ENCODE peak calls at places on chromosomes 1 and 21, in eight cellular contexts. One of them, this sample, is unnamed.

GRCh38 chr1:56064705-56065104 is 514.7 kb downstream of the PLPP3 start:
- ATAC-seq in left cardiac atrium: no peak
- ATAC-seq in aorta: no peak
- ATAC-seq in heart left ventricle: peak
- ATAC-seq in psoas muscle: peak
- ATAC-seq in right cardiac atrium: peak
- ATAC-seq in activated CD8-positive, alpha-beta memory T cell treated with anti-CD3 and anti-CD28 coated beads, Interleukin-2, amount 10 ng/mL, durations not matched to agents 7 days and 5 days: no peak
- ATAC-seq in left lung: no peak
- ATAC-seq in this sample: no peak

GRCh38 chr21:16978309-16978895 is 534.4 kb upstream of the CXADR start:
- ATAC-seq in aorta: peak
- ATAC-seq in heart left ventricle: no peak
- ATAC-seq in psoas muscle: no peak
- ATAC-seq in activated CD8-positive, alpha-beta memory T cell treated with anti-CD3 and anti-CD28 coated beads, Interleukin-2, amount 10 ng/mL, durations not matched to agents 7 days and 5 days: no peak
- ATAC-seq in right cardiac atrium: peak
- ATAC-seq in left lung: no peak
- ATAC-seq in left cardiac atrium: no peak
- ATAC-seq in this sample: no peak

GRCh38 chr21:14686466-14687276 is 140.6 kb upstream of the SAMSN1 start:
- ATAC-seq in left lung: no peak
- ATAC-seq in heart left ventricle: no peak
- ATAC-seq in left cardiac atrium: no peak
- ATAC-seq in right cardiac atrium: no peak
- ATAC-seq in psoas muscle: no peak
- ATAC-seq in activated CD8-positive, alpha-beta memory T cell treated with anti-CD3 and anti-CD28 coated beads, Interleukin-2, amount 10 ng/mL, durations not matched to agents 7 days and 5 days: peak
- ATAC-seq in aorta: no peak
- ATAC-seq in this sample: peak

GRCh38 chr1:178353524-178353923 is 143.2 kb downstream of the CLEC20A start:
- ATAC-seq in right cardiac atrium: no peak
- ATAC-seq in psoas muscle: no peak
- ATAC-seq in activated CD8-positive, alpha-beta memory T cell treated with anti-CD3 and anti-CD28 coated beads, Interleukin-2, amount 10 ng/mL, durations not matched to agents 7 days and 5 days: no peak
- ATAC-seq in aorta: no peak
- ATAC-seq in heart left ventricle: no peak
- ATAC-seq in left cardiac atrium: no peak
- ATAC-seq in left lung: no peak
- ATAC-seq in this sample: no peak

GRCh38 chr1:189149547-189150375 is 1327.9 kb downstream of the BRINP3 start:
- ATAC-seq in left cardiac atrium: no peak
- ATAC-seq in heart left ventricle: peak
- ATAC-seq in activated CD8-positive, alpha-beta memory T cell treated with anti-CD3 and anti-CD28 coated beads, Interleukin-2, amount 10 ng/mL, durations not matched to agents 7 days and 5 days: no peak
- ATAC-seq in right cardiac atrium: no peak
- ATAC-seq in left lung: peak
- ATAC-seq in psoas muscle: no peak
- ATAC-seq in aorta: no peak
- ATAC-seq in this sample: no peak

GRCh38 chr1:93597697-93598096 is 83.9 kb downstream of the BCAR3 start:
- ATAC-seq in psoas muscle: peak
- ATAC-seq in left lung: no peak
- ATAC-seq in aorta: peak
- ATAC-seq in heart left ventricle: peak
- ATAC-seq in activated CD8-positive, alpha-beta memory T cell treated with anti-CD3 and anti-CD28 coated beads, Interleukin-2, amount 10 ng/mL, durations not matched to agents 7 days and 5 days: no peak
- ATAC-seq in right cardiac atrium: peak
- ATAC-seq in left cardiac atrium: peak
- ATAC-seq in this sample: no peak

GRCh38 chr1:226551299-226551698 is 2.7 kb downstream of the STUM start:
- ATAC-seq in heart left ventricle: no peak
- ATAC-seq in left lung: no peak
- ATAC-seq in right cardiac atrium: no peak
- ATAC-seq in activated CD8-positive, alpha-beta memory T cell treated with anti-CD3 and anti-CD28 coated beads, Interleukin-2, amount 10 ng/mL, durations not matched to agents 7 days and 5 days: no peak
- ATAC-seq in psoas muscle: no peak
- ATAC-seq in left cardiac atrium: no peak
- ATAC-seq in aorta: no peak
- ATAC-seq in this sample: no peak

GRCh38 chr1:100440075-100440809 is 87.9 kb downstream of the CDC14A start:
- ATAC-seq in right cardiac atrium: peak
- ATAC-seq in aorta: no peak
- ATAC-seq in left lung: peak
- ATAC-seq in left cardiac atrium: peak
- ATAC-seq in activated CD8-positive, alpha-beta memory T cell treated with anti-CD3 and anti-CD28 coated beads, Interleukin-2, amount 10 ng/mL, durations not matched to agents 7 days and 5 days: peak
- ATAC-seq in heart left ventricle: peak
- ATAC-seq in psoas muscle: peak
- ATAC-seq in this sample: peak

GRCh38 chr1:221117548-221117951 is 238.3 kb downstream of the HLX start:
- ATAC-seq in psoas muscle: peak
- ATAC-seq in heart left ventricle: peak
- ATAC-seq in activated CD8-positive, alpha-beta memory T cell treated with anti-CD3 and anti-CD28 coated beads, Interleukin-2, amount 10 ng/mL, durations not matched to agents 7 days and 5 days: no peak
- ATAC-seq in right cardiac atrium: peak
- ATAC-seq in left cardiac atrium: peak
- ATAC-seq in left lung: peak
- ATAC-seq in aorta: peak
- ATAC-seq in this sample: no peak

GRCh38 chr1:248366609-248367008 is 5.1 kb downstream of the OR2T4 start:
- ATAC-seq in aorta: no peak
- ATAC-seq in left cardiac atrium: no peak
- ATAC-seq in right cardiac atrium: no peak
- ATAC-seq in heart left ventricle: no peak
- ATAC-seq in activated CD8-positive, alpha-beta memory T cell treated with anti-CD3 and anti-CD28 coated beads, Interleukin-2, amount 10 ng/mL, durations not matched to agents 7 days and 5 days: no peak
- ATAC-seq in psoas muscle: no peak
- ATAC-seq in left lung: no peak
- ATAC-seq in this sample: no peak

GRCh38 chr1:216183427-216183826 is 239.8 kb downstream of the USH2A start:
- ATAC-seq in heart left ventricle: no peak
- ATAC-seq in activated CD8-positive, alpha-beta memory T cell treated with anti-CD3 and anti-CD28 coated beads, Interleukin-2, amount 10 ng/mL, durations not matched to agents 7 days and 5 days: no peak
- ATAC-seq in psoas muscle: no peak
- ATAC-seq in left lung: no peak
- ATAC-seq in left cardiac atrium: no peak
- ATAC-seq in aorta: no peak
- ATAC-seq in right cardiac atrium: no peak
- ATAC-seq in this sample: no peak

GRCh38 chr21:15104470-15104869 is 39.7 kb upstream of the NRIP1 start:
- ATAC-seq in left lung: no peak
- ATAC-seq in right cardiac atrium: no peak
- ATAC-seq in activated CD8-positive, alpha-beta memory T cell treated with anti-CD3 and anti-CD28 coated beads, Interleukin-2, amount 10 ng/mL, durations not matched to agents 7 days and 5 days: no peak
- ATAC-seq in left cardiac atrium: no peak
- ATAC-seq in heart left ventricle: no peak
- ATAC-seq in psoas muscle: no peak
- ATAC-seq in aorta: no peak
- ATAC-seq in this sample: no peak

GRCh38 chr1:196535727-196536126 is 72.5 kb downstream of the KCNT2 start:
- ATAC-seq in psoas muscle: no peak
- ATAC-seq in left cardiac atrium: no peak
- ATAC-seq in aorta: no peak
- ATAC-seq in left lung: no peak
- ATAC-seq in activated CD8-positive, alpha-beta memory T cell treated with anti-CD3 and anti-CD28 coated beads, Interleukin-2, amount 10 ng/mL, durations not matched to agents 7 days and 5 days: no peak
- ATAC-seq in right cardiac atrium: no peak
- ATAC-seq in heart left ventricle: peak
- ATAC-seq in this sample: no peak

GRCh38 chr1:46528297-46528955 is 23.0 kb downstream of the KNCN start:
- ATAC-seq in activated CD8-positive, alpha-beta memory T cell treated with anti-CD3 and anti-CD28 coated beads, Interleukin-2, amount 10 ng/mL, durations not matched to agents 7 days and 5 days: no peak
- ATAC-seq in heart left ventricle: no peak
- ATAC-seq in aorta: no peak
- ATAC-seq in psoas muscle: no peak
- ATAC-seq in left cardiac atrium: no peak
- ATAC-seq in right cardiac atrium: no peak
- ATAC-seq in left lung: no peak
- ATAC-seq in this sample: no peak

GRCh38 chr1:31872658-31873636 is 57.1 kb upstream of the SPOCD1 start:
- ATAC-seq in right cardiac atrium: no peak
- ATAC-seq in heart left ventricle: no peak
- ATAC-seq in activated CD8-positive, alpha-beta memory T cell treated with anti-CD3 and anti-CD28 coated beads, Interleukin-2, amount 10 ng/mL, durations not matched to agents 7 days and 5 days: peak
- ATAC-seq in left cardiac atrium: no peak
- ATAC-seq in psoas muscle: no peak
- ATAC-seq in left lung: no peak
- ATAC-seq in aorta: no peak
- ATAC-seq in this sample: peak

GRCh38 chr1:6776895-6777294 is 8.4 kb upstream of the CAMTA1 start:
- ATAC-seq in left cardiac atrium: no peak
- ATAC-seq in psoas muscle: no peak
- ATAC-seq in activated CD8-positive, alpha-beta memory T cell treated with anti-CD3 and anti-CD28 coated beads, Interleukin-2, amount 10 ng/mL, durations not matched to agents 7 days and 5 days: no peak
- ATAC-seq in heart left ventricle: no peak
- ATAC-seq in right cardiac atrium: no peak
- ATAC-seq in aorta: no peak
- ATAC-seq in left lung: no peak
- ATAC-seq in this sample: no peak

GRCh38 chr1:39928809-39929587 is 25.9 kb upstream of the MFSD2A start:
- ATAC-seq in aorta: no peak
- ATAC-seq in left cardiac atrium: no peak
- ATAC-seq in heart left ventricle: no peak
- ATAC-seq in psoas muscle: no peak
- ATAC-seq in activated CD8-positive, alpha-beta memory T cell treated with anti-CD3 and anti-CD28 coated beads, Interleukin-2, amount 10 ng/mL, durations not matched to agents 7 days and 5 days: no peak
- ATAC-seq in left lung: no peak
- ATAC-seq in right cardiac atrium: no peak
- ATAC-seq in this sample: no peak

GRCh38 chr1:216820345-216820744 is 97.1 kb upstream of the ESRRG start:
- ATAC-seq in psoas muscle: peak
- ATAC-seq in left lung: peak
- ATAC-seq in activated CD8-positive, alpha-beta memory T cell treated with anti-CD3 and anti-CD28 coated beads, Interleukin-2, amount 10 ng/mL, durations not matched to agents 7 days and 5 days: no peak
- ATAC-seq in aorta: no peak
- ATAC-seq in right cardiac atrium: no peak
- ATAC-seq in left cardiac atrium: peak
- ATAC-seq in heart left ventricle: no peak
- ATAC-seq in this sample: no peak

GRCh38 chr1:233238884-233239432 is 56.6 kb downstream of the PCNX2 start:
- ATAC-seq in aorta: no peak
- ATAC-seq in left lung: no peak
- ATAC-seq in psoas muscle: no peak
- ATAC-seq in left cardiac atrium: no peak
- ATAC-seq in right cardiac atrium: no peak
- ATAC-seq in heart left ventricle: no peak
- ATAC-seq in activated CD8-positive, alpha-beta memory T cell treated with anti-CD3 and anti-CD28 coated beads, Interleukin-2, amount 10 ng/mL, durations not matched to agents 7 days and 5 days: no peak
- ATAC-seq in this sample: no peak

This sample was measured in activated T-helper 17 cell treated with anti-CD3 and anti-CD28 coated beads, Interleukin-2, amount 50 U/mL, for 72 hours.